ENCODE peak calls at places on chromosomes 6 and 20, in eight cellular contexts. M, A, O, Q, L, G, X and N are unnamed samples.
A peak's percentile ranks its signal among the peaks of the same experiment; 100 is the strongest.

GRCh38 chr20:25039697-25040437 is 18.1 kb downstream of the ACSS1 start:
- DNase-seq in M (peak; percentile 79), A (peak; percentile 72), O (peak; percentile 85), Q (peak; percentile 76), L (no peak), G (no peak), X (no peak), N (no peak)

GRCh38 chr6:89264296-89264695 is 47.1 kb upstream of the GABRR1 start:
- DNase-seq in M (no peak), A (no peak), O (no peak), Q (no peak), L (no peak), G (no peak), X (no peak), N (no peak)

GRCh38 chr6:87139236-87139635 is 16.1 kb upstream of the ZNF292 start:
- DNase-seq in M (peak; percentile 66), A (peak; percentile 36), O (no peak), Q (peak; percentile 77), L (no peak), G (peak; percentile 16), X (peak; percentile 67), N (peak; percentile 53)

GRCh38 chr6:81751388-81752083 is 945 bp downstream of the TENT5A start:
- DNase-seq in M (peak; percentile 41), A (peak; percentile 59), O (peak; percentile 87), Q (peak; percentile 57), L (peak; percentile 44), G (no peak), X (no peak), N (no peak)

GRCh38 chr20:57400821-57401564 is 9.8 kb downstream of the RBM38 start:
- DNase-seq in M (no peak), A (no peak), O (peak; percentile 72), Q (no peak), L (no peak), G (no peak), X (peak; percentile 82), N (peak; percentile 84)

GRCh38 chr20:34364013-34364382 is 925 bp downstream of the ITCH start:
- DNase-seq in M (peak; percentile 49), A (peak; percentile 56), O (no peak), Q (peak; percentile 66), L (no peak), G (no peak), X (peak; percentile 18), N (no peak)

GRCh38 chr20:50709574-50709973 is 18.2 kb upstream of the RIPOR3 start:
- DNase-seq in M (no peak), A (no peak), O (no peak), Q (no peak), L (no peak), G (no peak), X (no peak), N (no peak)

GRCh38 chr6:1322725-1323219 is 10.9 kb downstream of the FOXQ1 start:
- DNase-seq in M (peak; percentile 40), A (peak; percentile 35), O (no peak), Q (peak; percentile 13), L (no peak), G (no peak), X (no peak), N (no peak)

GRCh38 chr6:87472525-87473418 is at the start of gene SLC35A1:
- DNase-seq in M (peak; percentile 64), A (peak; percentile 79), O (peak; percentile 94), Q (peak; percentile 87), L (peak; percentile 79), G (peak; percentile 42), X (peak; percentile 86), N (peak; percentile 90)

GRCh38 chr20:9053108-9053507 is 15.8 kb upstream of the PLCB4 start:
- DNase-seq in M (no peak), A (no peak), O (no peak), Q (no peak), L (no peak), G (no peak), X (no peak), N (no peak)

GRCh38 chr20:11776687-11777086 is 141.0 kb upstream of the BTBD3 start:
- DNase-seq in M (no peak), A (no peak), O (no peak), Q (peak; percentile 25), L (no peak), G (no peak), X (no peak), N (no peak)

GRCh38 chr6:108118791-108119211 is 44.3 kb upstream of the OSTM1 start:
- DNase-seq in M (no peak), A (no peak), O (no peak), Q (peak; percentile 18), L (no peak), G (no peak), X (no peak), N (peak; percentile 56)

GRCh38 chr20:8005033-8005432 is 14.5 kb downstream of the TMX4 start:
- DNase-seq in M (no peak), A (no peak), O (no peak), Q (no peak), L (no peak), G (no peak), X (no peak), N (no peak)

GRCh38 chr20:61938839-61939690 is 126.6 kb downstream of the TAF4 start:
- DNase-seq in M (no peak), A (no peak), O (peak; percentile 58), Q (no peak), L (peak; percentile 8), G (no peak), X (no peak), N (no peak)

GRCh38 chr6:39446909-39447308 is 124.4 kb upstream of the KCNK16 start:
- DNase-seq in M (no peak), A (peak; percentile 62), O (no peak), Q (no peak), L (no peak), G (no peak), X (no peak), N (no peak)

GRCh38 chr6:110067837-110068591 is 89.9 kb downstream of the GPR6 start:
- DNase-seq in M (no peak), A (peak; percentile 5), O (no peak), Q (no peak), L (no peak), G (no peak), X (no peak), N (no peak)

GRCh38 chr6:80197474-80197873 is 91.0 kb downstream of the BCKDHB start:
- DNase-seq in M (no peak), A (peak; percentile 64), O (no peak), Q (no peak), L (no peak), G (peak; percentile 7), X (no peak), N (no peak)

GRCh38 chr6:30219244-30219643 is 6.0 kb upstream of the TRIM26 start:
- DNase-seq in M (peak; percentile 78), A (peak; percentile 32), O (no peak), Q (peak; percentile 68), L (peak; percentile 44), G (no peak), X (peak; percentile 85), N (peak; percentile 68)

GRCh38 chr6:118965354-118965753 is 30.4 kb upstream of the MCM9 start:
- DNase-seq in M (no peak), A (no peak), O (no peak), Q (no peak), L (no peak), G (no peak), X (no peak), N (no peak)

GRCh38 chr20:17747431-17747846 is 47.7 kb downstream of the BANF2 start:
- DNase-seq in M (peak; percentile 89), A (peak; percentile 92), O (no peak), Q (peak; percentile 93), L (no peak), G (peak; percentile 66), X (no peak), N (no peak)

GRCh38 chr6:158066161-158066781 is 84.6 kb downstream of the SYNJ2 start:
- DNase-seq in M (no peak), A (no peak), O (peak; percentile 26), Q (no peak), L (no peak), G (no peak), X (no peak), N (no peak)

GRCh38 chr6:19472850-19473249 is 364.3 kb upstream of the ID4 start:
- DNase-seq in M (peak; percentile 49), A (no peak), O (no peak), Q (peak; percentile 17), L (peak; percentile 66), G (no peak), X (peak; percentile 51), N (no peak)
- TF ChIP-seq CTCF in M (peak; percentile 51), A (peak; percentile 7), O (no peak), Q (peak; percentile 45), L (peak; percentile 64), G (no peak), X (peak; percentile 83), N (peak; percentile 32)

DNA sequence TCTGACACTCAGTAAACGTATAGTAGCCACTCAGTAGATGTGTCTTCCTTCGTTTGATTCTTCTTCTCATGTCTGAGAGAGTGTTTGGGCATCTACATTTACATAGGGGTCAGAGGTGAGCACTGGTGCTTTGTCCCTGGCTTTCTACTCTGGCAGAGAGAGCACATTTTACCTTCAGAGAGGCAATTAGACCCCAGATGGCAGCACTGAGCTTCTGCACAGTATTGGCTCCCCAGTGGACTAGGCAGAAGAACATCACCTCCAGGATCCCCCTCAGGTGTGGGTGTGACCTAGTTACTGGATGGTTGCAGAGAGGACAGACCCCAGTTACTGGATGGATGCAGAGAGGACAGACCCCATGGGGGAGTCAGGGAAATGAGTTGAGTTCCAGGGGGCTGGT is 327.2 kb downstream of the DHX35 start:
- DNase-seq in M (no peak), A (no peak), O (no peak), Q (no peak), L (peak; percentile 47), G (no peak), X (peak; percentile 8), N (peak; percentile 34)
- TF ChIP-seq CTCF in M (peak; percentile 13), A (no peak), O (no peak), Q (no peak), L (peak; percentile 38), G (no peak), X (peak; percentile 72), N (peak; percentile 53)

DNA sequence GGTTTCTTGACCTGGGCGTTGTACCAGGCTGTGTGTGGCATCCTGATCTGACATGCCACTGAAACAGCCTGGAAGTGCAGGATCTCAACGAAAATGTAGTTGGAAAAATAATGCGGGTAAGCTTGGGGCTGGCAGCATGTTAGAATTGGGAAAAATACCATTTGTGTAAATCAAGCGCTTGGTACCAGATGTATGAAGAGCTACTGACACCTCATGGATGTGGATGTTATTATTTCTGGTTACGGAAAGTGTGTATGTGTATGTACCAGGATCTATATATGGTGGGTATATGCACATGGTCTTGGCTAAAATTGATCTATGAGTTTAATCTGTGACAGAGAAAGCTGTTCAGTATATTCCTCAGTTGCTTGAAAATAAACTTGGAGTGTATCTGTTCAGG is 22.7 kb downstream of the HIVEP1 start:
- DNase-seq in M (no peak), A (no peak), O (no peak), Q (no peak), L (no peak), G (no peak), X (no peak), N (no peak)
- TF ChIP-seq CTCF in M (peak; percentile 29), A (no peak), O (no peak), Q (no peak), L (no peak), G (no peak), X (no peak), N (no peak)

DNA sequence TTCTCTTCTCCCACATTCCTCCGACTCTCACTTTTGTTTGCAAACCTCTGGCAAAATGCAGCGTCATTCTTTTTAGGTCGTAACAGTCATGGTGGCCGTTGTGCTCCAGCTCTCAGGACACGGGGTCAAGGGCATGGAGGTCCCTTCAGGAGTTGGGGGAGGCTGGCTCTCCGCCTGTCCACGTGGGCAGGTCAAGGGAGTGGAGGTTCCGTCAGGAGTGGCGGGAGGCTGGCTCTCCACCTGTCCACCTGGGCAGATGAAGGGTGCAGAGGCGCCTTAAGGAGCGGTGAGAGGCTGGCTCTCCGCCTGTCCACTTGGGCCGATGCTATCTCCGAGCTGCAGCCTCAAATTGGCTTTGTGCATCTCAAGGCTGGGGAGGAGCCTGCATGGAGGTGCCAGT is 98.0 kb downstream of the ERMARD start:
- DNase-seq in M (no peak), A (no peak), O (no peak), Q (no peak), L (no peak), G (no peak), X (no peak), N (no peak)
- TF ChIP-seq CTCF in M (no peak), A (no peak), O (no peak), Q (no peak), L (no peak), G (no peak), X (no peak), N (no peak)